ENCODE peak calls at places on chromosomes 4 and X, in nine cellular contexts. R, A, O, F, S, Y, L, B and I are unnamed samples.
A peak's percentile ranks its signal among the peaks of the same experiment; 100 is the strongest.

GRCh38 chr4:171186700-171187099 is 626.5 kb upstream of the GALNTL6 start:
- DNase-seq in R (no peak), A (no peak), O (no peak), F (no peak), S (no peak), Y (no peak), L (no peak), B (no peak), I (peak; percentile 35)

GRCh38 chrX:139720136-139720535 is 12.2 kb upstream of the MCF2 start:
- DNase-seq in R (no peak), A (no peak), O (no peak), F (peak; percentile 11), S (peak; percentile 7), Y (no peak), L (peak; percentile 1), B (no peak), I (no peak)

GRCh38 chr4:123064390-123064789 is 142.0 kb upstream of the NUDT6 start:
- DNase-seq in R (no peak), A (no peak), O (no peak), F (peak; percentile 73), S (peak; percentile 76), Y (no peak), L (peak; percentile 97), B (no peak), I (peak; percentile 28)

GRCh38 chr4:169133932-169134331 is 123.9 kb upstream of the CBR4 start:
- DNase-seq in R (no peak), A (no peak), O (peak; percentile 68), F (no peak), S (no peak), Y (no peak), L (no peak), B (no peak), I (no peak)

GRCh38 chr4:94690851-94691254 is 66.9 kb upstream of the BMPR1B start:
- DNase-seq in R (no peak), A (no peak), O (no peak), F (peak; percentile 75), S (peak; percentile 21), Y (no peak), L (peak; percentile 17), B (no peak), I (no peak)

GRCh38 chrX:8960809-8961413 is 73.0 kb downstream of the FAM9B start:
- DNase-seq in R (no peak), A (no peak), O (no peak), F (no peak), S (no peak), Y (no peak), L (no peak), B (no peak), I (no peak)

GRCh38 chrX:2423899-2424298 is 76.9 kb downstream of the DHRSX start:
- DNase-seq in R (no peak), A (no peak), O (no peak), F (no peak), S (no peak), Y (no peak), L (no peak), B (no peak), I (no peak)

GRCh38 chr4:56786955-56787354 is 34.5 kb downstream of the SPINK2 start:
- DNase-seq in R (no peak), A (no peak), O (peak; percentile 38), F (peak; percentile 73), S (peak; percentile 77), Y (no peak), L (peak; percentile 50), B (peak; percentile 39), I (no peak)

GRCh38 chr4:69833251-69833650 is 26.7 kb downstream of the SULT1E1 start:
- DNase-seq in R (no peak), A (no peak), O (no peak), F (no peak), S (no peak), Y (no peak), L (no peak), B (no peak), I (no peak)

GRCh38 chrX:56789518-56790070 is 60.6 kb downstream of the NBDY start:
- DNase-seq in R (no peak), A (no peak), O (no peak), F (no peak), S (no peak), Y (peak; percentile 0), L (no peak), B (no peak), I (no peak)

GRCh38 chrX:56788229-56788628 is 59.2 kb downstream of the NBDY start:
- DNase-seq in R (peak; percentile 61), A (no peak), O (no peak), F (no peak), S (no peak), Y (no peak), L (no peak), B (no peak), I (no peak)

GRCh38 chrX:56786889-56787733 is 58.1 kb downstream of the NBDY start:
- DNase-seq in R (no peak), A (no peak), O (no peak), F (no peak), S (no peak), Y (no peak), L (no peak), B (no peak), I (no peak)

GRCh38 chrX:56788717-56789122 is 59.7 kb downstream of the NBDY start:
- DNase-seq in R (peak; percentile 81), A (no peak), O (no peak), F (peak; percentile 40), S (peak; percentile 57), Y (peak; percentile 74), L (no peak), B (no peak), I (no peak)

GRCh38 chrX:56787734-56788152 is 58.7 kb downstream of the NBDY start:
- DNase-seq in R (no peak), A (no peak), O (no peak), F (no peak), S (no peak), Y (no peak), L (no peak), B (no peak), I (no peak)
- TF ChIP-seq CTCF in R (no peak), A (no peak), O (no peak), F (no peak), S (no peak), Y (no peak), L (no peak), B (no peak), I (no peak)

GRCh38 chrX:110046971-110047370 is 44.1 kb downstream of the TMEM164 start:
- DNase-seq in R (no peak), A (no peak), O (no peak), F (no peak), S (no peak), Y (no peak), L (no peak), B (no peak), I (no peak)

GRCh38 chrX:110049096-110049495 is 46.2 kb downstream of the TMEM164 start:
- DNase-seq in R (no peak), A (no peak), O (no peak), F (no peak), S (no peak), Y (no peak), L (no peak), B (no peak), I (no peak)

GRCh38 chrX:110045421-110045820 is 42.5 kb downstream of the TMEM164 start:
- DNase-seq in R (peak; percentile 70), A (no peak), O (no peak), F (no peak), S (no peak), Y (no peak), L (no peak), B (no peak), I (no peak)

GRCh38 chrX:110044531-110045249 is 41.8 kb downstream of the TMEM164 start:
- DNase-seq in R (no peak), A (no peak), O (no peak), F (no peak), S (peak; percentile 11), Y (no peak), L (no peak), B (no peak), I (no peak)

GRCh38 chrX:110045988-110046387 is 43.1 kb downstream of the TMEM164 start:
- DNase-seq in R (no peak), A (no peak), O (no peak), F (peak; percentile 43), S (peak; percentile 24), Y (no peak), L (no peak), B (no peak), I (no peak)
- TF ChIP-seq CTCF in R (no peak), A (no peak), O (no peak), F (peak; percentile 41), S (no peak), Y (no peak), L (no peak), B (no peak), I (no peak)

DNA sequence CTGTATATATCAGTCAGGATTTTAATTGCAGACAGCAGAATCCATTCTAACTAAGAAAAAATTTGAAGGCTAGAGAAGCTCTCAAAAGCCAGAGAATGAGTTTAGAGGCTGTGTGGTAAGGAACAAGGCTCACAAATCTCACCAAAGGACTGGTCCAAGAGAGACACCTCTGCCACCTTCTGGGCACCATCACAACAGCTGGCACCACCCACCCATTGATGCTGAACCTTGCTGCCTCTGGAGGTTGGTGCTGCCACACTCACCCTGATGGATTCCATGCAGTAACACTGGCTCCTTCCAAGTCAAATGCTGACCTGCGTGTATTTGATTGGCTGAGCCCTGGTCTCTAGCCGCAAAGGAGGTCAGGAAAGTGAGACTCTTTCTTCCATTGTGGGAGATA is 100.8 kb downstream of the BEND2 start:
- DNase-seq in R (no peak), A (no peak), O (no peak), F (no peak), S (no peak), Y (no peak), L (no peak), B (no peak), I (no peak)
- TF ChIP-seq CTCF in R (no peak), A (no peak), O (no peak), F (no peak), S (no peak), Y (no peak), L (no peak), B (no peak), I (no peak)

DNA sequence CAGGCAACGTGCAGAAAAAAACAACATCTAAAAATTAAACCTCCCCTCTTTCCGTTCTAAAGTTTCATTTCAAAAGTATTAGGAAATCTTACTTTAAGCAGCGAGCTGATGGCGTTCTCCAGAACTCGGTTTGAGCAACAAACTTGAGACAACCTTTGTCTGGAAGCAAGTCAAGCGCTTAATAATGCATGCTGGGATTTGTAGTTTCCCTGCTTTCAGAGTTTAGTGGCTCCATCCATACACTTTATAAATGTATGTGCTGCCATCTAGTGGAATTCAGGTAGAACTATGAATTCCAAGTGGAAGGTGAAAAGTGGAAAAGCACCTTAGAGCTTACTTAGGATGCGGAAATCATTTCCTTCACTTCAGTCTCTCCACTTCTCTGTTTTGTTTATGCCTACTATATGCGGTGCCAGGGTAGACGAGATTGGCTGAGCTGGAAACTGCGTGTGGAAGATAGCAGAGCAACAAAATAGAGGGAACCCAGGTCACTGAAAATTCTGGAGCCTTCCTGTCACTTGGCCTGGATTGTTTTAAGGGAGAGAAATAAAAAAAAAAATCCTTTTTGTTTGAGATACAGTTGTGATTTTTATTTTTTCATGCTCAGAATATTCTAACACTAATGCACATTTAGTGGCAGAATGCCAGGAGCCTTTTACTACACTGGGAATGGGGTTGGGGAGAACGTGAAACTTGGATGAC is at the start of gene BDH2:
- DNase-seq in R (peak; percentile 30), A (no peak), O (peak; percentile 72), F (peak; percentile 99), S (peak; percentile 98), Y (peak; percentile 49), L (peak; percentile 91), B (no peak), I (peak; percentile 11)
- TF ChIP-seq CTCF in R (peak; percentile 87), A (peak; percentile 84), O (peak; percentile 76), F (peak; percentile 62), S (peak; percentile 55), Y (peak; percentile 78), L (peak; percentile 64), B (peak; percentile 91), I (peak; percentile 21)